ENCODE peak calls at places on chromosome 18, in five cellular contexts. M is MCF 10A, O is fibroblast of lung, N is fibroblast of mammary gland, W is progenitor cell of endocrine pancreas. T is an unnamed sample.
A peak's percentile ranks its signal among the peaks of the same experiment; 100 is the strongest.

GRCh38 chr18:49856531-49856930 is 43.2 kb upstream of the ACAA2 start:
- DNase-seq in W (no peak), N (no peak), O (no peak), M (no peak), T (no peak)

GRCh38 chr18:48743046-48743445 is 204.2 kb downstream of the CTIF start:
- DNase-seq in W (no peak), N (peak; percentile 88), M (peak; percentile 48), O (peak; percentile 92), T (peak; percentile 50)

GRCh38 chr18:49849331-49850217 is 36.2 kb upstream of the ACAA2 start:
- DNase-seq in O (peak; percentile 87), W (no peak), N (peak; percentile 92), M (peak; percentile 98), T (peak; percentile 63)

GRCh38 chr18:53165770-53166169 is 825.8 kb downstream of the DCC start:
- DNase-seq in W (no peak), O (no peak), N (no peak), M (no peak), T (no peak)

GRCh38 chr18:80192653-80193385 is 54.5 kb downstream of the PARD6G start:
- DNase-seq in W (no peak), N (no peak), M (no peak), O (no peak), T (no peak)

GRCh38 chr18:42640160-42640559 is 475.3 kb downstream of the RIT2 start:
- DNase-seq in O (no peak), M (no peak), N (no peak), W (no peak), T (no peak)

GRCh38 chr18:76821356-76821874 is 942 bp upstream of the ZNF236 start:
- DNase-seq in W (no peak), O (no peak), M (no peak), N (no peak), T (no peak)

GRCh38 chr18:76461148-76461547 is 33.9 kb downstream of the ZNF516 start:
- DNase-seq in W (no peak), M (no peak), O (no peak), N (no peak), T (no peak)

GRCh38 chr18:60232541-60232940 is 140.0 kb downstream of the MC4R start:
- DNase-seq in O (peak; percentile 11), N (peak; percentile 3), M (peak; percentile 24), W (no peak), T (peak; percentile 21)

GRCh38 chr18:35672897-35673296 is 91.4 kb downstream of the GALNT1 start:
- DNase-seq in O (peak; percentile 58), M (peak; percentile 70), W (no peak), N (peak; percentile 64), T (peak; percentile 3)

GRCh38 chr18:21682276-21683051 is 22.1 kb downstream of the ABHD3 start:
- DNase-seq in M (no peak), W (no peak), O (peak; percentile 87), N (peak; percentile 85), T (peak; percentile 8)

GRCh38 chr18:79388043-79388442 is 7.7 kb upstream of the NFATC1 start:
- DNase-seq in O (no peak), M (no peak), N (no peak), W (no peak), T (no peak)

GRCh38 chr18:3481696-3482210 is 31.8 kb downstream of the TGIF1 start:
- DNase-seq in W (no peak), N (peak; percentile 39), O (peak; percentile 73), M (peak; percentile 52), T (peak; percentile 13)

GRCh38 chr18:28794459-28795245 is 617.7 kb upstream of the CDH2 start:
- DNase-seq in M (peak; percentile 88), O (no peak), N (peak; percentile 76), W (no peak), T (no peak)

GRCh38 chr18:54260376-54261072 is 8.8 kb upstream of the POLI start:
- DNase-seq in M (peak; percentile 54), W (no peak), O (peak; percentile 9), N (peak; percentile 59), T (no peak)

GRCh38 chr18:51013259-51013658 is 16.8 kb upstream of the SMAD4 start:
- DNase-seq in O (no peak), M (no peak), N (no peak), W (no peak), T (no peak)

GRCh38 chr18:34740101-34740500 is 30.0 kb downstream of the DTNA start:
- DNase-seq in M (no peak), N (no peak), W (no peak), O (no peak), T (no peak)

GRCh38 chr18:48948112-48949050 is 2.4 kb downstream of the SMAD7 start:
- DNase-seq in O (peak; percentile 80), M (peak; percentile 55), W (peak; percentile 28), N (no peak), T (no peak)

GRCh38 chr18:33495278-33495677 is 54.8 kb upstream of the CCDC178 start:
- DNase-seq in N (peak; percentile 42), W (peak; percentile 13), M (peak; percentile 42), O (peak; percentile 81), T (no peak)

GRCh38 chr18:76953186-76953982 is 131.0 kb downstream of the ZNF236 start:
- DNase-seq in M (no peak), W (no peak), N (no peak), O (peak; percentile 48), T (no peak)

GRCh38 chr18:47404845-47405244 is 153.4 kb upstream of the SKOR2 start:
- DNase-seq in N (no peak), O (no peak), M (no peak), W (no peak), T (no peak)

GRCh38 chr18:37464287-37464686 is 101.3 kb downstream of the CELF4 start:
- DNase-seq in M (no peak), N (no peak), O (no peak), W (no peak), T (no peak)

GRCh38 chr18:3704556-3705162 is 254.7 kb downstream of the TGIF1 start:
- DNase-seq in N (no peak), O (no peak), W (no peak), M (no peak), T (no peak)

GRCh38 chr18:11309172-11309571 is 159.8 kb upstream of the PIEZO2 start:
- DNase-seq in W (no peak), O (peak; percentile 24), N (peak; percentile 45), M (peak; percentile 20), T (no peak)

GRCh38 chr18:11308499-11308898 is 159.1 kb upstream of the PIEZO2 start:
- DNase-seq in M (peak; percentile 24), W (no peak), N (peak; percentile 29), O (peak; percentile 16), T (no peak)

GRCh38 chr18:11305507-11305906 is 156.1 kb upstream of the PIEZO2 start:
- DNase-seq in N (no peak), O (no peak), W (no peak), M (no peak), T (no peak)

GRCh38 chr18:11307716-11308115 is 158.3 kb upstream of the PIEZO2 start:
- DNase-seq in N (no peak), O (no peak), W (no peak), M (no peak), T (no peak)

GRCh38 chr18:11310476-11311086 is 161.2 kb upstream of the PIEZO2 start:
- DNase-seq in W (peak; percentile 25), O (peak; percentile 62), M (peak; percentile 59), N (peak; percentile 57), T (no peak)
- TF ChIP-seq CTCF in W (peak; percentile 79), O (peak; percentile 92), M (peak; percentile 78), N (peak; percentile 82), T (peak; percentile 86)

GRCh38 chr18:9334351-9335254 is at the start of gene TWSG1:
- DNase-seq in M (peak; percentile 93), N (peak; percentile 89), W (peak; percentile 93), O (peak; percentile 95), T (peak; percentile 91)
- TF ChIP-seq CTCF in M (peak; percentile 40), N (no peak), W (peak; percentile 45), O (peak; percentile 30), T (peak; percentile 32)

GRCh38 chr18:63263444-63263843 is 56.1 kb downstream of the BCL2 start:
- DNase-seq in W (no peak), O (no peak), M (no peak), N (no peak), T (no peak)

GRCh38 chr18:63261029-63261428 is 58.5 kb downstream of the BCL2 start:
- DNase-seq in W (no peak), M (no peak), N (no peak), O (no peak), T (no peak)

GRCh38 chr18:63264871-63265270 is 54.7 kb downstream of the BCL2 start:
- DNase-seq in O (no peak), W (no peak), M (no peak), N (no peak), T (no peak)

GRCh38 chr18:63260075-63260754 is 59.4 kb downstream of the BCL2 start:
- DNase-seq in W (no peak), N (no peak), M (no peak), O (no peak), T (no peak)

DNA sequence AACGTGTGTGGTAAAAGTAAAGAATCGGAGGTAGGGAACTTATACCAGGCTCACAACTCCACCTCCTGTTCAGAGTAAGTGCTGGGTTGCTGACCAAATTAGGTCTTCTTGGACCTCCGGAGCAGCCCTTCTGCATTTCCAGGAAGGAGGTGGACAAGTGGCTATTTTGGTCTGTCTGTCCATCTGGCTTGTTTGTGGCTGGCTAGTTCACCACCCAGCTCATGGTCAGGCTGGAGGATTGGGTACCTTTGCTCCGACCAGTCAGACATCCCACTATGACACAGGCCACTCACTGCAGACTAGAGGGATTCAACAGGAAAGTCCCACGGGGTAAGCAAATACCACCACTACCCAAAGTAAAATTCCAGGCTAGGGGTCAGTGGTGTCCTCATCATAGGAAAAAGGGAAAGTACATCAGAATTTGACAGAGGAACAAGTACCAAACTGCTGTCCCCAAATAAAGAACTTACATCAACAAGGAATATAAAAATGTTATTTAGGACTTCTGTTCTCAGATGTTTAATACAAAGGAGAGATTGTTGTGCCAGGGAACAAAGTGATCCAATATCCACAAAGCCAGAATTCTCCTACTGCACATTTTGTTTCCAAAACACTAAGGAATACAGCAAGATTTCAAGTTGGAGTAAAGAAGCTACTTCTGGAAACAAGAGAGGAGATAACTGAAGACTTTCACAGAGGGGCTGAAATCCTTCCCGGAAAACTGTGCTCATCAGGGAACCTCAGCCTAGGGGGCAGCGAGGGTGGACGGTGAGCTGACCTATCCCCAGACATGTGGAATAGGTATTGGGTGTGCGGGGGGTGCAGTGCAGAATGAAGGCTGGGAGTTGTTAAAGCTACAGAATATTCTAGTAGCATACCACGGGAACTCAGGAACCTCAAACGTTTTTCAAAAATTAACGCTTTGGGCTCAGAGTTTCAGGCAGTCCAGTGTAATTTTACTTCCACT is 56.9 kb downstream of the BCL2 start:
- DNase-seq in M (no peak), O (no peak), W (no peak), N (no peak), T (no peak)
- TF ChIP-seq CTCF in M (no peak), O (no peak), W (no peak), N (no peak), T (no peak)

GRCh38 chr18:61912476-61912875 is 19.7 kb upstream of the RNF152 start:
- DNase-seq in W (no peak), M (no peak), O (no peak), N (no peak), T (no peak)

GRCh38 chr18:61908661-61909060 is 15.9 kb upstream of the RNF152 start:
- DNase-seq in O (no peak), M (no peak), W (no peak), N (no peak), T (no peak)

DNA sequence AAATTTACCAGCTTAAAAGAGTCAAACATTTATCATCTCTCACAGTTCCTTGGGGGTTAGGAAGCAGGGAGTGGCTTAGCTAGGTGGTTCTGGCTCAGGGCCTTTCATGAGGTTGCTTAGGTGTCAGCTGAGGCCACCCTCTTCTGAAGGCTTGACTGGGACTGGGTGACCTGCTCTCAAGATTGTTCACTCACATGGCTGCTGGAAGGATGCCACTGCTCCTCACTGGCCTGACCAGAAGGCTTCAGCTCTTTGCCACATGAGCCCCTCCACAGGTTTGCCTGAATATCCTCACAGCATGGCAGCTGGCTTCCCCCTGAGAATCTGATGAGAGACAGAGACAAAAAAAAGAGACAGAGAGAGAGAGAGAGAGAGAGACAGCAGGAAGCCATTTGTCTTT is 17.3 kb upstream of the RNF152 start:
- DNase-seq in W (no peak), N (no peak), M (no peak), O (no peak), T (no peak)
- TF ChIP-seq CTCF in W (no peak), N (no peak), M (no peak), O (no peak), T (no peak)

T was measured in AG04450.